ENCODE peak calls at places on chromosomes 7 and 10, in seven cellular contexts. L is thoracic aorta, I is cardiac muscle cell, F is mesenchymal stem cell, C is ovary, W is HepG2, P is colonic mucosa. O is an unnamed sample. For H3K27me3 and H3K4me1, the result is how much of the 10 kb centered on the place peaks cover.

GRCh38 chr10:86393401-86393800 is 26.8 kb upstream of the GRID1 start:
- DNase-seq in L (no peak), I (no peak), F (no peak), C (no peak), W (no peak), P (no peak), O (no peak)

GRCh38 chr7:69843653-69844052 is 245.4 kb downstream of the AUTS2 start:
- DNase-seq in L (no peak), I (no peak), F (no peak), C (no peak), W (no peak), P (no peak), O (no peak)

GRCh38 chr7:130102588-130102987 is 32.3 kb downstream of the KLHDC10 start:
- DNase-seq in L (no peak), I (no peak), F (no peak), C (no peak), W (no peak), P (no peak), O (no peak)

GRCh38 chr7:100213672-100214071 is 6.1 kb upstream of the PVRIG start:
- DNase-seq in L (no peak), I (no peak), F (no peak), C (no peak), W (no peak), P (no peak), O (no peak)

GRCh38 chr7:85025312-85025756 is 161.5 kb downstream of the SEMA3D start:
- DNase-seq in L (no peak), I (no peak), F (no peak), C (peak), W (no peak), P (peak), O (peak)

GRCh38 chr10:24463683-24464426 is 254.9 kb downstream of the KIAA1217 start:
- DNase-seq in L (no peak), I (no peak), F (peak), C (no peak), W (no peak), P (peak), O (no peak)

GRCh38 chr7:36638140-36638539 is 86.2 kb downstream of the AOAH start:
- DNase-seq in L (no peak), I (no peak), F (no peak), C (no peak), W (no peak), P (no peak), O (no peak)

GRCh38 chr10:22491931-22492615 is 146.8 kb downstream of the SPAG6 start:
- DNase-seq in L (no peak), I (no peak), F (no peak), C (no peak), W (no peak), P (no peak), O (no peak)

GRCh38 chr10:78779339-78779955 is 289.3 kb upstream of the ZMIZ1 start:
- DNase-seq in L (no peak), I (no peak), F (no peak), C (no peak), W (no peak), P (no peak), O (no peak)

DNA sequence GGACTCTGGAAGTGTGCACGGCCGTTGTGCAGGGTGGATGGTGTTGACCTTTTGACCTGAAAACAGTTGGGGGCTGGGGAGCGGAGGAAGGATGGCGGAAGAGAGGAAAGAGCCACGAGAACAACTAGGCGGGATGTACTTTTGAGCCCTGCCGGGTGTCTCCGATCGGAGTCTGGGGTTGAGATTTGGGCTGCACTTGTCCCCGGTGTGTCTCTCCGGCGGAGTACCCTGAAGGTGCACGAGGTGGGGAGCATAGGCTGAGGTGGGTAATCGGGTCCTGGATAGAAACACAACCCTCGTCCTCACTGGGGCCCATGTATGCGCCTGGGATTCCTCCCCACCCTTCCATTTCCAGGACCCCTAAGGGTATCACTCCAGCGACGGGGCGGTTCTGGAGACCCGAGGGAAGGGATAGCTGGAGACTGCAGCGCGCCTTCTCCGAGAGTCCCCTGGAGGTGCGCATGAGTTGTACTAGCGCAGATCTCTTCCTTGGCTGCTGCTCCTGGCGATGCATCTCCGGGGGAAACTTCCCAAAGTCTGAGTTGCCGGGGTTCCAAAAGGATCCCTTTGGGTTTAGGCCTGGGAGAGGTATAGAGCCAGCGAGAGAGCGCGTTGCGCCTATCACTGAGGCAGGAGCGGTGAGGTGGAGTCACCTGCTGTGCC is 4.6 kb upstream of the HMX2 start:
- DNase-seq in L (no peak), I (no peak), F (no peak), C (no peak), W (no peak), P (no peak), O (no peak)
- H3K27me3 ChIP-seq in L (half or more), I (half or more), F (half or more), C (under half), W (under half), P (half or more), O (half or more)

DNA sequence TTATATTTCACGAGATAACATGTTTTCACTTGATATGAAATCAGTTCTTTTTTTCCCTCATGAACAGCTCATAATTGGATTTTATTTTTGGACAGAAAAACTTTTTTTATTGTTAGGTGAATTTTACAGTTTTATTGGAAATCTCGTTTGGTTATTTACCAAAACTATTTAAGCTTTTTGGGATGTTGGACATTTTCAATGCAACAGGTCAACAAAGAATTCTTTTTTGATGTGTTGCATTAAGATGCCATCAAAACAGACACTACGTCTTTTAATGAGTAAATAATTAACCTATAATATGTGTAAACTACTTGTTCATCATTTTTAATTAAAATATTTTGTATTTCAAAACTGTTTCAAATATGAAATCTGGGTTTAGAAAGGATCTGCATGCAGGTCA is 5.3 kb downstream of the KMT2E start:
- DNase-seq in L (no peak), I (no peak), F (no peak), C (no peak), W (no peak), P (no peak), O (no peak)
- H3K4me1 ChIP-seq in L (half or more), I (under half), F (under half), C (under half), W (under half), P (under half), O (half or more)

DNA sequence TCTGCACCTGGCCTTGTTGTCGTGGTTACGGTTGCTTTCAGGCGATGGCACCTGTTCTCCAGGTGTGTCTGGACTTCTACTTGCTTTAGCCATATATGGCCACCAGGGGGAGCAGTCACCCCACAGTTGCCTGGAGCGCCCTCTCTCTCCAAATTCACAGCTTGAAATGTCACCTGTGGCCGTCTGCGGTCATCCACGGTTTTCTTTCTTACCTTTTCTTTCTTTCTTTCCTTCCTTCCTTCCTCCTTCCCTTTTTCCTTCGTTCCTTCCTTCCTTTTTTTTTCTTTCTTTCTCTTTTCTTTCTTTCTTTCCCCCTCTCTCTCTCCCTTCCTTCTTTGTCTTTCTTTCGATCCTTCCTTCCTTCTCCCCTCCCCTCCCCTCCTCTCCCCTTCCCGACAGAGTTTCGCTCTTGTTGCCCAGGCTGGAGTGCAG is 150.5 kb upstream of the VKORC1L1 start:
- DNase-seq in L (no peak), I (peak), F (peak), C (peak), W (peak), P (peak), O (peak)
- H3K27me3 ChIP-seq in L (under half), I (under half), F (under half), C (under half), W (under half), P (under half), O (under half)

GRCh38 chr10:75935650-75936400 is 504.4 kb downstream of the LRMDA start:
- DNase-seq in L (no peak), I (no peak), F (no peak), C (no peak), W (no peak), P (no peak), O (no peak)

GRCh38 chr10:75940742-75941141 is 509.3 kb downstream of the LRMDA start:
- DNase-seq in L (no peak), I (no peak), F (no peak), C (no peak), W (no peak), P (no peak), O (no peak)

GRCh38 chr10:75941181-75941580 is 509.8 kb downstream of the LRMDA start:
- DNase-seq in L (no peak), I (no peak), F (no peak), C (no peak), W (no peak), P (no peak), O (no peak)

GRCh38 chr10:75936841-75937240 is 505.4 kb downstream of the LRMDA start:
- DNase-seq in L (no peak), I (no peak), F (no peak), C (no peak), W (no peak), P (no peak), O (no peak)

DNA sequence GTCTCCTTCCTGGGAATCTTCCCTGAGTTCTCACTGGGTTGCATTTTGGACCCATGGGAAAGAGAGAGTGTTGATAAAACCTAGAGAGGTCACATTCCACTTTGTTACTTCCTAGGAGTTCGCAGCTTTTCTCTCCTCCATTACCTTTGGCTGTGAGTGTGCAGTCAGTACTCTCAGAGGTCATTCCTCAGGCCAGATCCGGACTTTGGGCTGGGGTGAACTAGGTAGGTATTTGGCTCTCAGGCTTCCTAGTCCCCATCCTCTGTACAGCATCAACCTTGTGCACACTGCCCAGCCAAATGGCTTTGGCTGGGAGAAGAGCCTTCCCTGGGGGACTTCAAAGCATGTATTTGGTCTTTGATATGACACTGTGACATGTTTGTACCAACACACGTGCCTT is 508.1 kb downstream of the LRMDA start:
- DNase-seq in L (no peak), I (no peak), F (no peak), C (no peak), W (peak), P (no peak), O (no peak)
- H3K4me1 ChIP-seq in L (under half), I (under half), F (under half), C (under half), W (under half), P (under half), O (under half)

GRCh38 chr10:6199131-6199733 is 3.5 kb upstream of the PFKFB3 start:
- DNase-seq in L (no peak), I (no peak), F (no peak), C (no peak), W (no peak), P (no peak), O (no peak)
- H3K27me3 ChIP-seq in L (under half), I (under half), F (under half), C (under half), W (under half), P (under half), O (under half)

DNA sequence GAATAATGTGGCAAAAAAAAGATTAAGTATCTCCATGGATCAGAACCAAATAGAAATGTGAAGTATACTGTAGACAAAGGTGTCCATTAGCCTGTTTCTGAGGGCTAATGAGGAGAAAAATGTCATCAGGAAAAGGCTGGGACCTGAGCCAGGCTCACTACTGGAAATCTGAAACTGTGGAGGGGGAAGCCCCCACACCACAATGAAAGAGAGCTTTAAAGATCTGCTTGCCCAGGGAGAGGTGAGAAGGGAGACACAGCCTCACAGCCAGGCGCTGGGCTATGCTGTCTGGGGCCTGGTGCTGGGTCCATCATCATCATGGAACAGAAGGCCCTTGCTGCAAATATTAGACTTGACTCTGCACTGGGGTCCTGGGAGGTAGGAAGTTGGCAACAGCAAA is 90.4 kb downstream of the OSBPL3 start:
- DNase-seq in L (no peak), I (no peak), F (no peak), C (no peak), W (no peak), P (no peak), O (no peak)
- H3K4me1 ChIP-seq in L (under half), I (under half), F (under half), C (under half), W (under half), P (under half), O (under half)

GRCh38 chr7:151204383-151205032 is 5.8 kb downstream of the H2BK1 start:
- DNase-seq in L (no peak), I (no peak), F (no peak), C (no peak), W (no peak), P (no peak), O (no peak)
- H3K27me3 ChIP-seq in L (under half), I (under half), F (half or more), C (under half), W (under half), P (under half), O (under half)

DNA sequence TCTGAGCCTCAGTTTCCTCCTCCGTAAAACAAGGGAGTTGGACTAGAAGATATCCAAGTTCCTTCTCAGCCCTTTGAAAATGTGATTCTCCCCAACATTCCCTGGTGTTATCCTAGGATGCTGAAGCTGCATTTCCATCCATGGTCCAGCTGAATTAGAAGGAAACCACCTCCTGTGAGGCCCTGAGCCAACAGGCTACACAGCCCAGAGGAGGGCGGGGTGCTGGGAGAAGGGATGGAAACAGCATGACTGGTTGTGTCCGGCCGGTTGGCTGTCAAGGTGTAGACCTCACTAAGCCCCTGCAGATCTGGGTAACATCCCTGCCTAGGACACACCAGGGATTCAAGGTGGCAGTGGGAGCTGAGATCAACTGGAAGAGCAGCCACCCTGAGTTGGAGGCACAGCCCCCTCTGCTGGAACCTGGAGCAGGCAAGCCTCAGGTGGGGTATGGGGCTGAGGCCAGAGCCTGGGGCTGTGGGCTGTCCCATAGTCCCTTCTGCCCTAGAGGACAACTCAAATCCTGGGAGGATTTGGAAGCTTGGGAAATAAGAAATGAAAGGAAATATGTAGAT is 72.0 kb downstream of the PAX2 start:
- DNase-seq in L (no peak), I (peak), F (no peak), C (no peak), W (no peak), P (no peak), O (no peak)
- H3K4me1 ChIP-seq in L (under half), I (under half), F (under half), C (under half), W (under half), P (under half), O (under half)

DNA sequence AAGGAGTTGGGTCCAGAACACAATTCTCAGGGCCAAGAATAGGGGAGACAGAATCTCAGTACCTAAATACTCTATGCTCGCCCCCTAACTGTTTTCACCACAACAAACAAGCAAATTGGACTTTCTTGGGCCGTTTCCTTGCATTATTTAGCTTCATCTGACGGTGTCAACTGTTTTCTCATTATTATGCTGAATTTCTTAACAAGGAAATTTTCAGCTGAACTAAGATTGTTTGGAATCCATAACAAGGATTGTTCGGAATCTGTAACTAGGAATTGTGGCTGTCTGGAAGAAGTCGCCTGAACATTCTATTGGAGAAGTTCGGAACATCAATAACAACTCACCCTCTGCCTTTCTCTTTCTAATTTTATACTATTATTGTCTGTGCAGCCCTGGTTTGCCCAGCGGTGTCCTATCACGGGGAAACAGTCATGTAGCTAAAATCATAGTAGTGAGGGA is 15.5 kb upstream of the DLX6 start:
- DNase-seq in L (no peak), I (no peak), F (no peak), C (no peak), W (no peak), P (no peak), O (no peak)
- H3K27me3 ChIP-seq in L (under half), I (half or more), F (half or more), C (under half), W (under half), P (half or more), O (half or more)

O was measured in heart right ventricle.